ENCODE peak calls at places on chromosomes 11 and 22, in nine cellular contexts. One of them, this sample, is unnamed. For H3K4me1, the result is how much of the 10 kb centered on the place peaks cover.

GRCh38 chr22:25564979-25565677 is 653 bp downstream of the GRK3 start:
- DNase-seq in psoas muscle: peak
- DNase-seq in mucosa of descending colon: peak
- DNase-seq in sigmoid colon: peak
- DNase-seq in adrenal gland: peak
- DNase-seq in lower lobe of right lung: peak
- DNase-seq in neuronal stem cell: no peak
- DNase-seq in left ventricle myocardium inferior: peak
- DNase-seq in left lung: peak
- DNase-seq in this sample: peak

GRCh38 chr11:72446929-72447753 is 12.8 kb upstream of the CLPB start:
- DNase-seq in psoas muscle: no peak
- DNase-seq in left ventricle myocardium inferior: no peak
- DNase-seq in left lung: no peak
- DNase-seq in lower lobe of right lung: no peak
- DNase-seq in neuronal stem cell: no peak
- DNase-seq in adrenal gland: no peak
- DNase-seq in sigmoid colon: no peak
- DNase-seq in mucosa of descending colon: no peak
- DNase-seq in this sample: no peak

GRCh38 chr11:66723693-66724092 is 5.3 kb downstream of the SPTBN2 start:
- DNase-seq in lower lobe of right lung: no peak
- DNase-seq in sigmoid colon: no peak
- DNase-seq in mucosa of descending colon: peak
- DNase-seq in left lung: peak
- DNase-seq in psoas muscle: no peak
- DNase-seq in adrenal gland: no peak
- DNase-seq in left ventricle myocardium inferior: no peak
- DNase-seq in neuronal stem cell: no peak
- DNase-seq in this sample: no peak

GRCh38 chr11:31995525-31996123 is 95.2 kb upstream of the RCN1 start:
- DNase-seq in mucosa of descending colon: no peak
- DNase-seq in psoas muscle: no peak
- DNase-seq in lower lobe of right lung: no peak
- DNase-seq in neuronal stem cell: no peak
- DNase-seq in left ventricle myocardium inferior: no peak
- DNase-seq in sigmoid colon: no peak
- DNase-seq in adrenal gland: peak
- DNase-seq in left lung: no peak
- DNase-seq in this sample: no peak

GRCh38 chr22:25402501-25403283 is 161.8 kb upstream of the GRK3 start:
- DNase-seq in left ventricle myocardium inferior: peak
- DNase-seq in psoas muscle: no peak
- DNase-seq in sigmoid colon: peak
- DNase-seq in left lung: no peak
- DNase-seq in mucosa of descending colon: no peak
- DNase-seq in lower lobe of right lung: no peak
- DNase-seq in adrenal gland: no peak
- DNase-seq in neuronal stem cell: no peak
- DNase-seq in this sample: peak

GRCh38 chr22:37983860-37984791 is at the start of gene SOX10:
- DNase-seq in adrenal gland: no peak
- DNase-seq in mucosa of descending colon: no peak
- DNase-seq in neuronal stem cell: no peak
- DNase-seq in left lung: no peak
- DNase-seq in psoas muscle: no peak
- DNase-seq in left ventricle myocardium inferior: no peak
- DNase-seq in sigmoid colon: no peak
- DNase-seq in lower lobe of right lung: no peak
- DNase-seq in this sample: no peak

GRCh38 chr22:30492144-30492543 is 13.4 kb downstream of the SEC14L4 start:
- DNase-seq in neuronal stem cell: no peak
- DNase-seq in lower lobe of right lung: peak
- DNase-seq in psoas muscle: no peak
- DNase-seq in mucosa of descending colon: no peak
- DNase-seq in left lung: no peak
- DNase-seq in adrenal gland: no peak
- DNase-seq in left ventricle myocardium inferior: no peak
- DNase-seq in sigmoid colon: no peak
- DNase-seq in this sample: no peak

GRCh38 chr11:34358258-34358665 is 452 bp upstream of the ABTB2 start:
- DNase-seq in mucosa of descending colon: peak
- DNase-seq in left ventricle myocardium inferior: peak
- DNase-seq in psoas muscle: peak
- DNase-seq in left lung: peak
- DNase-seq in lower lobe of right lung: no peak
- DNase-seq in neuronal stem cell: peak
- DNase-seq in adrenal gland: peak
- DNase-seq in sigmoid colon: peak
- DNase-seq in this sample: peak

GRCh38 chr11:67563354-67564114 is 20.1 kb upstream of the GSTP1 start:
- DNase-seq in lower lobe of right lung: no peak
- DNase-seq in adrenal gland: peak
- DNase-seq in sigmoid colon: peak
- DNase-seq in left lung: no peak
- DNase-seq in psoas muscle: peak
- DNase-seq in mucosa of descending colon: no peak
- DNase-seq in neuronal stem cell: no peak
- DNase-seq in left ventricle myocardium inferior: peak
- DNase-seq in this sample: peak

GRCh38 chr11:31236052-31236652 is 133.4 kb downstream of the DCDC1 start:
- DNase-seq in sigmoid colon: no peak
- DNase-seq in lower lobe of right lung: no peak
- DNase-seq in psoas muscle: no peak
- DNase-seq in left ventricle myocardium inferior: no peak
- DNase-seq in adrenal gland: no peak
- DNase-seq in neuronal stem cell: no peak
- DNase-seq in left lung: no peak
- DNase-seq in mucosa of descending colon: no peak
- DNase-seq in this sample: no peak

GRCh38 chr11:57073121-57073520 is 84.4 kb downstream of the OR5AK2 start:
- DNase-seq in sigmoid colon: no peak
- DNase-seq in mucosa of descending colon: no peak
- DNase-seq in adrenal gland: no peak
- DNase-seq in left lung: no peak
- DNase-seq in psoas muscle: no peak
- DNase-seq in neuronal stem cell: no peak
- DNase-seq in lower lobe of right lung: no peak
- DNase-seq in left ventricle myocardium inferior: no peak
- DNase-seq in this sample: no peak

GRCh38 chr22:39114157-39114511 is 17.1 kb downstream of the APOBEC3H start:
- DNase-seq in adrenal gland: no peak
- DNase-seq in sigmoid colon: no peak
- DNase-seq in lower lobe of right lung: peak
- DNase-seq in mucosa of descending colon: no peak
- DNase-seq in psoas muscle: no peak
- DNase-seq in neuronal stem cell: no peak
- DNase-seq in left ventricle myocardium inferior: no peak
- DNase-seq in left lung: no peak
- DNase-seq in this sample: no peak

GRCh38 chr11:97279341-97279740 is 889.5 kb downstream of the JRKL start:
- DNase-seq in sigmoid colon: no peak
- DNase-seq in neuronal stem cell: no peak
- DNase-seq in adrenal gland: no peak
- DNase-seq in left ventricle myocardium inferior: peak
- DNase-seq in mucosa of descending colon: no peak
- DNase-seq in psoas muscle: no peak
- DNase-seq in left lung: no peak
- DNase-seq in lower lobe of right lung: no peak
- DNase-seq in this sample: no peak

GRCh38 chr22:23384451-23384850 is 195.6 kb downstream of the IGLL1 start:
- DNase-seq in left lung: peak
- DNase-seq in adrenal gland: no peak
- DNase-seq in lower lobe of right lung: peak
- DNase-seq in left ventricle myocardium inferior: no peak
- DNase-seq in mucosa of descending colon: no peak
- DNase-seq in sigmoid colon: no peak
- DNase-seq in neuronal stem cell: no peak
- DNase-seq in psoas muscle: no peak
- DNase-seq in this sample: no peak

GRCh38 chr11:34339149-34340064 is 18.4 kb downstream of the ABTB2 start:
- DNase-seq in lower lobe of right lung: peak
- DNase-seq in left lung: no peak
- DNase-seq in mucosa of descending colon: no peak
- DNase-seq in psoas muscle: no peak
- DNase-seq in neuronal stem cell: no peak
- DNase-seq in sigmoid colon: no peak
- DNase-seq in left ventricle myocardium inferior: no peak
- DNase-seq in adrenal gland: no peak
- DNase-seq in this sample: no peak

DNA sequence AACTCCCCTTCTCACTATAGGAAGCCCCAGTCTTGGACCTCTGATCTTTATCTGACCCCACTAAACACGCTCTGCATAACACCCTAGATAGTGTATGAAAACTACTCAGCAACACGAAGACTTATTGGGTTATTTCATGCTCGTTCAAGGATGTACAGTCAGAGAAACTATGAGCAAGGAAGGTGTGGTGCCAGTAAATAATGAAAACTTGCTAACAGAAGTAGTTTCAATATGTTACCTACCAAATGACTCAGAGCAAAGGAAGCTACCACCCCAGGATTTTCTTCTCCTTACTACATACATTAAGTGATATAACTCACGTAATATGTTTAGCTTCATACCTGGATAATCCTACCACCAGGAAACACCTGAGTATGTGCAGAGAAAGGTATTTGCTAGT is 25.9 kb upstream of the LYVE1 start:
- DNase-seq in lower lobe of right lung: no peak
- DNase-seq in sigmoid colon: no peak
- DNase-seq in left ventricle myocardium inferior: no peak
- DNase-seq in psoas muscle: no peak
- DNase-seq in adrenal gland: no peak
- DNase-seq in mucosa of descending colon: no peak
- DNase-seq in neuronal stem cell: no peak
- DNase-seq in left lung: no peak
- DNase-seq in this sample: no peak
- H3K4me1 ChIP-seq in lower lobe of right lung: half or more
- H3K4me1 ChIP-seq in sigmoid colon: under half
- H3K4me1 ChIP-seq in left ventricle myocardium inferior: under half
- H3K4me1 ChIP-seq in psoas muscle: under half
- H3K4me1 ChIP-seq in adrenal gland: under half
- H3K4me1 ChIP-seq in mucosa of descending colon: under half
- H3K4me1 ChIP-seq in neuronal stem cell: under half
- H3K4me1 ChIP-seq in left lung: under half
- H3K4me1 ChIP-seq in this sample: under half

DNA sequence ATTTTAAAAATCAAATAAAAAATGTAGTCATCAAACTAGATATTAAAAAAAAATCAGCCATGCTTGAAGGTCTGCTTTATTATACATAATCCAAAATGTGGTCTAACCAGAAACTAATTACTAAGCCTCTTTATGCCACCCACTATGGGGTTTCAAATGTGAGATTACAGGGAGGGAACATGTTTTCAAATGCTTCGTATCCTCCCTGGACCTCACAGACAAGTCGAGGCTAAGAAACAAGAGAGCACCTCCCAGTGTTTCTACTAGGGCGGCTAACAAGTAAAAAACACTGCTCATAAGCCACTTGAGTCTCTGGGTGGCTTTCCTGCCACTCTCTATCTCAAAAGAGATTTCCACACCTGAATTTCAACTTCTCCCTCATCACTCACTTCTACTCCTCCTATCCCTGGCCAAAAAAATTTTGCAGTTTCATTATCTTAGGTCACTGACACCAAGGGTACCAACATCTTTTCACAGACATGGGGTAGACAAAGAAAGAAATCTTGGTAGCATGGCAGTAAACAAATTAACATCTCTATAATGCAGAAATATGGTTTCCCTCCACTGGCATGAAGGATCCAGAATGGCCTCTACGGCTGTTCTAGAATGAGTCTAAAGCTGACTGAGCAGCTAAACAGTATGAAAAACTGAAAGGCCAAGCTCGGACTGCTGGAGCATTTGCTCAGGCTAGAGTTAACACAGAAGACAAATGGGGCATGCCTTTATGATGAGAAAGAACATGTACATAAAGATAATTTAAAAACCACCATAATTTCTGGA is 50.9 kb downstream of the PITPNB start:
- DNase-seq in lower lobe of right lung: no peak
- DNase-seq in sigmoid colon: no peak
- DNase-seq in psoas muscle: no peak
- DNase-seq in mucosa of descending colon: no peak
- DNase-seq in left ventricle myocardium inferior: no peak
- DNase-seq in adrenal gland: no peak
- DNase-seq in neuronal stem cell: no peak
- DNase-seq in left lung: no peak
- DNase-seq in this sample: no peak
- H3K4me1 ChIP-seq in lower lobe of right lung: under half
- H3K4me1 ChIP-seq in sigmoid colon: half or more
- H3K4me1 ChIP-seq in psoas muscle: under half
- H3K4me1 ChIP-seq in mucosa of descending colon: under half
- H3K4me1 ChIP-seq in left ventricle myocardium inferior: half or more
- H3K4me1 ChIP-seq in adrenal gland: under half
- H3K4me1 ChIP-seq in neuronal stem cell: under half
- H3K4me1 ChIP-seq in left lung: under half
- H3K4me1 ChIP-seq in this sample: under half

GRCh38 chr22:42963231-42963595 is 51.7 kb downstream of the PACSIN2 start:
- DNase-seq in sigmoid colon: no peak
- DNase-seq in neuronal stem cell: no peak
- DNase-seq in lower lobe of right lung: no peak
- DNase-seq in adrenal gland: no peak
- DNase-seq in left lung: no peak
- DNase-seq in psoas muscle: no peak
- DNase-seq in mucosa of descending colon: no peak
- DNase-seq in left ventricle myocardium inferior: no peak
- DNase-seq in this sample: no peak

GRCh38 chr22:42967005-42967404 is 47.9 kb downstream of the PACSIN2 start:
- DNase-seq in mucosa of descending colon: no peak
- DNase-seq in sigmoid colon: no peak
- DNase-seq in left lung: no peak
- DNase-seq in psoas muscle: no peak
- DNase-seq in adrenal gland: no peak
- DNase-seq in left ventricle myocardium inferior: no peak
- DNase-seq in lower lobe of right lung: no peak
- DNase-seq in neuronal stem cell: no peak
- DNase-seq in this sample: no peak

GRCh38 chr22:42962295-42963230 is 52.4 kb downstream of the PACSIN2 start:
- DNase-seq in left lung: peak
- DNase-seq in neuronal stem cell: no peak
- DNase-seq in left ventricle myocardium inferior: no peak
- DNase-seq in adrenal gland: no peak
- DNase-seq in mucosa of descending colon: peak
- DNase-seq in sigmoid colon: no peak
- DNase-seq in psoas muscle: no peak
- DNase-seq in lower lobe of right lung: peak
- DNase-seq in this sample: no peak

GRCh38 chr22:42966389-42966998 is 48.5 kb downstream of the PACSIN2 start:
- DNase-seq in adrenal gland: no peak
- DNase-seq in psoas muscle: no peak
- DNase-seq in mucosa of descending colon: no peak
- DNase-seq in left lung: no peak
- DNase-seq in left ventricle myocardium inferior: no peak
- DNase-seq in lower lobe of right lung: no peak
- DNase-seq in neuronal stem cell: no peak
- DNase-seq in sigmoid colon: no peak
- DNase-seq in this sample: no peak

GRCh38 chr22:42964994-42965699 is 49.8 kb downstream of the PACSIN2 start:
- DNase-seq in neuronal stem cell: no peak
- DNase-seq in sigmoid colon: no peak
- DNase-seq in left ventricle myocardium inferior: no peak
- DNase-seq in lower lobe of right lung: no peak
- DNase-seq in adrenal gland: no peak
- DNase-seq in left lung: no peak
- DNase-seq in psoas muscle: no peak
- DNase-seq in mucosa of descending colon: no peak
- DNase-seq in this sample: no peak
- H3K4me1 ChIP-seq in neuronal stem cell: under half
- H3K4me1 ChIP-seq in sigmoid colon: half or more
- H3K4me1 ChIP-seq in left ventricle myocardium inferior: half or more
- H3K4me1 ChIP-seq in lower lobe of right lung: half or more
- H3K4me1 ChIP-seq in adrenal gland: under half
- H3K4me1 ChIP-seq in left lung: under half
- H3K4me1 ChIP-seq in psoas muscle: half or more
- H3K4me1 ChIP-seq in mucosa of descending colon: under half
- H3K4me1 ChIP-seq in this sample: under half

GRCh38 chr22:40182231-40182835 is 4.6 kb downstream of the TNRC6B start:
- DNase-seq in neuronal stem cell: no peak
- DNase-seq in left ventricle myocardium inferior: no peak
- DNase-seq in mucosa of descending colon: no peak
- DNase-seq in lower lobe of right lung: no peak
- DNase-seq in psoas muscle: no peak
- DNase-seq in sigmoid colon: no peak
- DNase-seq in left lung: no peak
- DNase-seq in adrenal gland: no peak
- DNase-seq in this sample: no peak
- H3K4me1 ChIP-seq in neuronal stem cell: under half
- H3K4me1 ChIP-seq in left ventricle myocardium inferior: half or more
- H3K4me1 ChIP-seq in mucosa of descending colon: half or more
- H3K4me1 ChIP-seq in lower lobe of right lung: half or more
- H3K4me1 ChIP-seq in psoas muscle: half or more
- H3K4me1 ChIP-seq in sigmoid colon: half or more
- H3K4me1 ChIP-seq in left lung: under half
- H3K4me1 ChIP-seq in adrenal gland: half or more
- H3K4me1 ChIP-seq in this sample: under half

This sample was measured in uterus.